ENCODE peak calls at places on chromosomes 2 and 18, in five cellular contexts. B is AG09319, O is MCF 10A, H is AML-193, R is hypothalamus. A is an unnamed sample.

GRCh38 chr2:240446618-240447175 is 11.2 kb downstream of the GPC1 start:
- DNase-seq in B (no peak), O (no peak), H (no peak), R (no peak), A (no peak)

GRCh38 chr2:18119883-18120282 is 241.4 kb downstream of the KCNS3 start:
- DNase-seq in B (peak), O (peak), H (no peak), R (no peak), A (no peak)

GRCh38 chr2:241302083-241302482 is 13.4 kb downstream of the HDLBP start:
- DNase-seq in B (no peak), O (no peak), H (no peak), R (no peak), A (no peak)

GRCh38 chr18:30967701-30968100 is 74.8 kb downstream of the DSC3 start:
- DNase-seq in B (no peak), O (no peak), H (no peak), R (no peak), A (no peak)

GRCh38 chr2:130728007-130728454 is 839 bp upstream of the GPR148 start:
- DNase-seq in B (no peak), O (no peak), H (peak), R (no peak), A (no peak)

GRCh38 chr2:39546937-39547336 is 109.9 kb upstream of the MAP4K3 start:
- DNase-seq in B (no peak), O (peak), H (no peak), R (no peak), A (no peak)

GRCh38 chr2:64133828-64134227 is 10.4 kb downstream of the PELI1 start:
- DNase-seq in B (no peak), O (peak), H (no peak), R (no peak), A (no peak)

GRCh38 chr2:75041791-75042231 is 83.4 kb downstream of the POLE4 start:
- DNase-seq in B (no peak), O (no peak), H (no peak), R (no peak), A (no peak)

GRCh38 chr2:147511491-147511948 is 333.3 kb upstream of the ACVR2A start:
- DNase-seq in B (peak), O (no peak), H (no peak), R (no peak), A (peak)

GRCh38 chr2:237427807-237428506 is 14.0 kb upstream of the COL6A3 start:
- DNase-seq in B (no peak), O (no peak), H (no peak), R (no peak), A (no peak)

GRCh38 chr2:8003462-8004075 is 678.3 kb upstream of the ID2 start:
- DNase-seq in B (peak), O (no peak), H (no peak), R (no peak), A (no peak)

GRCh38 chr18:68475911-68476310 is 239.0 kb downstream of the TMX3 start:
- DNase-seq in B (no peak), O (no peak), H (no peak), R (no peak), A (no peak)

GRCh38 chr2:232927793-232928563 is 57.9 kb downstream of the SNORC start:
- DNase-seq in B (no peak), O (no peak), H (no peak), R (peak), A (peak)

GRCh38 chr18:73923866-73924265 is 223.8 kb downstream of the FBXO15 start:
- DNase-seq in B (peak), O (no peak), H (no peak), R (no peak), A (no peak)

GRCh38 chr2:118296663-118297062 is 208.4 kb downstream of the INSIG2 start:
- DNase-seq in B (no peak), O (no peak), H (no peak), R (no peak), A (no peak)

GRCh38 chr18:79440728-79441127 is 45.0 kb downstream of the NFATC1 start:
- DNase-seq in B (no peak), O (no peak), H (no peak), R (no peak), A (no peak)

GRCh38 chr18:3525870-3526420 is 76.0 kb downstream of the TGIF1 start:
- DNase-seq in B (no peak), O (no peak), H (peak), R (peak), A (peak)

GRCh38 chr2:226888971-226889370 is 53.1 kb downstream of the RHBDD1 start:
- DNase-seq in B (no peak), O (no peak), H (no peak), R (no peak), A (no peak)

GRCh38 chr2:120398051-120398960 is 52.4 kb downstream of the INHBB start:
- DNase-seq in B (peak), O (peak), H (no peak), R (no peak), A (no peak)

GRCh38 chr2:102527086-102527485 is 54.1 kb downstream of the SLC9A4 start:
- DNase-seq in B (no peak), O (no peak), H (no peak), R (no peak), A (no peak)

GRCh38 chr2:84492571-84492970 is 23.7 kb upstream of the DNAH6 start:
- DNase-seq in B (no peak), O (no peak), H (no peak), R (no peak), A (no peak)

GRCh38 chr2:168663993-168664392 is 138.4 kb upstream of the NOSTRIN start:
- DNase-seq in B (no peak), O (no peak), H (no peak), R (no peak), A (no peak)

GRCh38 chr2:121102949-121103348 is 182.1 kb downstream of the TFCP2L1 start:
- DNase-seq in B (no peak), O (no peak), H (no peak), R (no peak), A (no peak)

GRCh38 chr2:165903406-165903805 is 50.2 kb downstream of the TTC21B start:
- DNase-seq in B (no peak), O (no peak), H (no peak), R (no peak), A (no peak)

GRCh38 chr2:181953773-181954537 is 31.7 kb upstream of the PPP1R1C start:
- DNase-seq in B (peak), O (no peak), H (peak), R (peak), A (peak)

GRCh38 chr2:8544786-8545631 is 136.8 kb upstream of the ID2 start:
- DNase-seq in B (peak), O (peak), H (peak), R (no peak), A (peak)

GRCh38 chr2:11482473-11483031 is 16.6 kb upstream of the E2F6 start:
- DNase-seq in B (no peak), O (no peak), H (no peak), R (peak), A (no peak)

GRCh38 chr2:132725716-132726115 is 55.7 kb upstream of the LYPD1 start:
- DNase-seq in B (no peak), O (no peak), H (no peak), R (no peak), A (no peak)

GRCh38 chr2:13650586-13651180 is 933.9 kb downstream of the TRIB2 start:
- DNase-seq in B (no peak), O (peak), H (no peak), R (no peak), A (no peak)

GRCh38 chr2:237486819-237487448 is at the start of gene MLPH:
- DNase-seq in B (no peak), O (peak), H (no peak), R (no peak), A (no peak)

GRCh38 chr18:31490387-31490786 is 7.6 kb upstream of the DSG2 start:
- DNase-seq in B (no peak), O (peak), H (no peak), R (no peak), A (no peak)

GRCh38 chr2:86213699-86214502 is 14.6 kb downstream of the MRPL35 start:
- DNase-seq in B (no peak), O (no peak), H (no peak), R (no peak), A (no peak)

A was measured in globus pallidus.